ENCODE peak calls at places on chromosome 1, in six cellular contexts. One of them, this sample, is unnamed.
A peak's percentile ranks its signal among the peaks of the same experiment; 100 is the strongest.

GRCh38 chr1:41683681-41684500 is 199.4 kb upstream of the EDN2 start:
- DNase-seq in mesendoderm: peak; percentile 22
- DNase-seq in mesenchymal stem cell: peak; percentile 56
- DNase-seq in IMR-90: peak; percentile 41
- DNase-seq in H9: no peak
- DNase-seq in neuronal stem cell: no peak
- DNase-seq in this sample: no peak

GRCh38 chr1:84303154-84303830 is 1.8 kb downstream of the SAMD13 start:
- DNase-seq in mesendoderm: no peak
- DNase-seq in mesenchymal stem cell: peak; percentile 16
- DNase-seq in IMR-90: peak; percentile 17
- DNase-seq in H9: no peak
- DNase-seq in neuronal stem cell: no peak
- DNase-seq in this sample: no peak

GRCh38 chr1:26607191-26607590 is 77.6 kb downstream of the RPS6KA1 start:
- DNase-seq in mesendoderm: no peak
- DNase-seq in mesenchymal stem cell: no peak
- DNase-seq in IMR-90: no peak
- DNase-seq in H9: no peak
- DNase-seq in neuronal stem cell: no peak
- DNase-seq in this sample: no peak

GRCh38 chr1:54415533-54415932 is 9.3 kb upstream of the SSBP3 start:
- DNase-seq in mesendoderm: no peak
- DNase-seq in mesenchymal stem cell: no peak
- DNase-seq in IMR-90: no peak
- DNase-seq in H9: no peak
- DNase-seq in neuronal stem cell: no peak
- DNase-seq in this sample: no peak

GRCh38 chr1:115976900-115977480 is 677 bp downstream of the SLC22A15 start:
- DNase-seq in mesendoderm: no peak
- DNase-seq in mesenchymal stem cell: no peak
- DNase-seq in IMR-90: no peak
- DNase-seq in H9: no peak
- DNase-seq in neuronal stem cell: no peak
- DNase-seq in this sample: no peak

GRCh38 chr1:42043811-42044210 is 109.4 kb upstream of the GUCA2B start:
- DNase-seq in mesendoderm: no peak
- DNase-seq in mesenchymal stem cell: no peak
- DNase-seq in IMR-90: no peak
- DNase-seq in H9: no peak
- DNase-seq in neuronal stem cell: no peak
- DNase-seq in this sample: no peak

GRCh38 chr1:2518528-2518927 is 7.9 kb downstream of the PANK4 start:
- DNase-seq in mesendoderm: no peak
- DNase-seq in mesenchymal stem cell: no peak
- DNase-seq in IMR-90: no peak
- DNase-seq in H9: no peak
- DNase-seq in neuronal stem cell: no peak
- DNase-seq in this sample: no peak

GRCh38 chr1:240693844-240694243 is 81.9 kb upstream of the GREM2 start:
- DNase-seq in mesendoderm: no peak
- DNase-seq in mesenchymal stem cell: no peak
- DNase-seq in IMR-90: no peak
- DNase-seq in H9: no peak
- DNase-seq in neuronal stem cell: no peak
- DNase-seq in this sample: peak; percentile 22

GRCh38 chr1:35807614-35808375 is at the start of gene AGO4:
- DNase-seq in mesendoderm: peak; percentile 82
- DNase-seq in mesenchymal stem cell: peak; percentile 60
- DNase-seq in IMR-90: peak; percentile 33
- DNase-seq in H9: peak; percentile 80
- DNase-seq in neuronal stem cell: peak; percentile 67
- DNase-seq in this sample: no peak

DNA sequence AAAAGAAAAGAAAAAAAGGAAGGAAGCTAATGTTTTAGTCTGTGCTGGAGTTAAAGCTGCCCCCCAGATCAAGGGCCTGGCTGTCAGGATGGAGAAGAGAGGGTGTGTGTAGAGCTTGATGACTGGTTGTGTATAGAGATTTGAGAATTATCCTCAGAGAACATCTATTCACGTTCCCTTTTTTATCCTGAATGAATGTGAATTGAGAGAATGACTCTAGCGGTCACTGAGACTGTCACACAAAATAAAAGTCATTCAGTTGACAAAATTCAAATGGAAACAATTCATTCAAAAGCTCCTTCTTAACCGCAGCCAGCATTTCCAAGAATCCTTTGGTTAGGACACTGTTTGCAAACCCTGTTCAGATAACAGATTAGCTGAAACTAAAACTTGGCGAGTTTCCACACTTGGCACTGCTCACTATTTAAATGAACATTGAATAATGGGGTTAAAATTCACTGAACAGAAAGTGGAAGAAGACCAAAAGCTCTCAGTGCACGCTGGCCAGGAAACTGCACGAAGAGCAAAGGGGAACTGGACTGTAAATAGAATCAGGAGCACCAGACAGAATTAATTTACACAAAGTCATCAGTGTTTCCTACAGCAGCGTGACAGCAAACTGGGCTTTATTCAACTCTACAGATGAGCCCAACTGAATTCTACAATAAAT is 13.6 kb upstream of the FAM89A start:
- DNase-seq in mesendoderm: no peak
- DNase-seq in mesenchymal stem cell: peak; percentile 77
- DNase-seq in IMR-90: peak; percentile 77
- DNase-seq in H9: no peak
- DNase-seq in neuronal stem cell: no peak
- DNase-seq in this sample: no peak
- H3K4me2 ChIP-seq in mesendoderm: no peak overlapping the region
- H3K4me2 ChIP-seq in mesenchymal stem cell: no peak overlapping the region
- H3K4me2 ChIP-seq in IMR-90: peak overlapping the region; percentile 25
- H3K4me2 ChIP-seq in H9: no peak overlapping the region
- H3K4me2 ChIP-seq in neuronal stem cell: no peak overlapping the region
- H3K4me2 ChIP-seq in this sample: no peak overlapping the region

DNA sequence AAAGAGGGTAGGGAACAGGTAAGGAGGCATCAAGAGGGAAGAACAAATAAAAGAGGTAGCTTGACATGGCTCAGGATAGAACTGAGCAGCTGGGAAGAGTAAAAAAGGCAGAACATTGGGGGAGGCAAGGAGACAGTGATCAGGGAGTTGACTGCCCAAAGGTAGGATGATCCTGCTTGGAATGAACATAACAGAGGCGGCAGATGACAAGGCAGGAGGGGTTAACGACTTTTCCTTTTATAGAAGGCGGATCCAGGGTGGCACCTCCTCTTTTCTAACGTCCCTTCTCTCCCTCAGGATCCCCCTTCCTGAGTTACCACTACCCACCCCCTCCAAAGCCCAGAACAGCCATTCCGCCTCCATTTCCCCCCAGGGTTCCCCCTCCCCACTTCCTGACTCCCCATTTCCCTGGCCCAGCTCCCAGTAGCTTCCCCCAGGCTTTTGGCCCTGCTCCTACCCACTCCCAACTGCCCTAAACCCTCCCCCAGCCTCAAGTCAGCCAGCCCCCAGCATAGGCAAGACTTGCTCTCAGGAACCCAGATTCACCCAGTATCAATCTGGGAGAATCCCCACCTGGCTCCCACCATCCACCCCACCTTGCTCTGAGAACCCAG is 759 bp upstream of the ADAMTS4 start:
- DNase-seq in mesendoderm: no peak
- DNase-seq in mesenchymal stem cell: no peak
- DNase-seq in IMR-90: no peak
- DNase-seq in H9: no peak
- DNase-seq in neuronal stem cell: no peak
- DNase-seq in this sample: no peak
- H3K4ac ChIP-seq in mesendoderm: peak overlapping the region; percentile 64
- H3K4ac ChIP-seq in mesenchymal stem cell: no peak overlapping the region
- H3K4ac ChIP-seq in IMR-90: peak overlapping the region; percentile 50
- H3K4ac ChIP-seq in H9: no peak overlapping the region
- H3K4ac ChIP-seq in neuronal stem cell: no peak overlapping the region
- H3K4ac ChIP-seq in this sample: no peak overlapping the region

GRCh38 chr1:200234938-200235337 is 174.9 kb downstream of the ZNF281 start:
- DNase-seq in mesendoderm: no peak
- DNase-seq in mesenchymal stem cell: no peak
- DNase-seq in IMR-90: no peak
- DNase-seq in H9: no peak
- DNase-seq in neuronal stem cell: no peak
- DNase-seq in this sample: no peak

GRCh38 chr1:200228081-200228480 is 181.8 kb downstream of the ZNF281 start:
- DNase-seq in mesendoderm: no peak
- DNase-seq in mesenchymal stem cell: no peak
- DNase-seq in IMR-90: no peak
- DNase-seq in H9: no peak
- DNase-seq in neuronal stem cell: no peak
- DNase-seq in this sample: no peak

GRCh38 chr1:200226969-200227303 is 182.9 kb downstream of the ZNF281 start:
- DNase-seq in mesendoderm: no peak
- DNase-seq in mesenchymal stem cell: no peak
- DNase-seq in IMR-90: no peak
- DNase-seq in H9: no peak
- DNase-seq in neuronal stem cell: no peak
- DNase-seq in this sample: no peak

GRCh38 chr1:200233393-200233792 is 176.4 kb downstream of the ZNF281 start:
- DNase-seq in mesendoderm: peak; percentile 43
- DNase-seq in mesenchymal stem cell: peak; percentile 80
- DNase-seq in IMR-90: peak; percentile 61
- DNase-seq in H9: no peak
- DNase-seq in neuronal stem cell: no peak
- DNase-seq in this sample: peak; percentile 22

GRCh38 chr1:200231787-200232222 is 178.0 kb downstream of the ZNF281 start:
- DNase-seq in mesendoderm: no peak
- DNase-seq in mesenchymal stem cell: peak; percentile 76
- DNase-seq in IMR-90: peak; percentile 45
- DNase-seq in H9: no peak
- DNase-seq in neuronal stem cell: no peak
- DNase-seq in this sample: no peak
- H3K4me2 ChIP-seq in mesendoderm: no peak overlapping the region
- H3K4me2 ChIP-seq in mesenchymal stem cell: no peak overlapping the region
- H3K4me2 ChIP-seq in IMR-90: no peak overlapping the region
- H3K4me2 ChIP-seq in H9: no peak overlapping the region
- H3K4me2 ChIP-seq in neuronal stem cell: no peak overlapping the region
- H3K4me2 ChIP-seq in this sample: no peak overlapping the region

DNA sequence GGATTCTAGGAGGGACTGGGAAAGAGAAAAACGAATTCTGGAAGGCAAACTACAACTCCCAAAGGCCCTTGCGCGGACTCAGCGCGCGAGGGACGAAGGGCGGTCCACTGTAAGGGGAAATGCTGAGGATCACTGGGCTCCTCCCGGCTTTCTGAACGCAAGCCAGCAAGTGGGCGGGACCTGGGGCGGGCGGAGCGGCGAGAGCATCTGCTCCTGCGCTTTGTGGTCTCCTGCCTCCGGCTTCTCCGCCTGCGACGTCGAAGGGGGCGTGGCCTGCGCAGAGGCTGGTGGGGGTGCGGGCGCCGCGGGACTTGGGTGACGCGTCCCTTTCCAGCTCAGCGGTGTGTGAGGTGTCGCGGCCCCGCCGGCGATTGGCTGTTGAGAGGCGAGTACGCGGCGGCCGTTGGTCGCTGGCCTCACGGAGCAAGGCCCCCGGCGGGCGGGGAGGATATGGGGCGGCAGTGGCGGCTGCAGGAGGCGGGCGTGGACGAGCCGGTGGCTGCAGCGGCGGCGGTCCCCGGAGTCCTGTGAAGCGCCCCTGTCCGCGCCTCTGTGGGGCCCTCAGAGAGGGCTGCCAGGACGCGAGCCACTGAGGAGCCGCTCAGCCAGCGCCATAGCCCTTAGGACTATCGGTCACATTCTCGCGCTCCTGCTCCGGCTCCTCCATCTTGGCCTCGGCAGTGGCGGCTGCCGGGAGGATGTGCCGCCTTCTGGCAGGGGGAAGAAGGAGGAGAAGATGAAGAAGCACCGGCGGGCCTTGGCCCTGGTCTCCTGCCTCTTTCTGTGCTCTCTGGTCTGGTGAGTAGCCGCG is at the start of gene SUCO:
- DNase-seq in mesendoderm: peak; percentile 100
- DNase-seq in mesenchymal stem cell: peak; percentile 99
- DNase-seq in IMR-90: peak; percentile 99
- DNase-seq in H9: peak; percentile 100
- DNase-seq in neuronal stem cell: peak; percentile 99
- DNase-seq in this sample: peak; percentile 100
- H3K4ac ChIP-seq in mesendoderm: peak within 1 kb of the TSS; percentile 25
- H3K4ac ChIP-seq in mesenchymal stem cell: peak within 1 kb of the TSS; percentile 34
- H3K4ac ChIP-seq in IMR-90: peak within 1 kb of the TSS; percentile 98
- H3K4ac ChIP-seq in H9: peak within 1 kb of the TSS; percentile 14
- H3K4ac ChIP-seq in neuronal stem cell: no peak within 1 kb of the TSS
- H3K4ac ChIP-seq in this sample: peak within 1 kb of the TSS; percentile 100

GRCh38 chr1:71586030-71586429 is 505.2 kb upstream of the ZRANB2 start:
- DNase-seq in mesendoderm: no peak
- DNase-seq in mesenchymal stem cell: no peak
- DNase-seq in IMR-90: no peak
- DNase-seq in H9: no peak
- DNase-seq in neuronal stem cell: no peak
- DNase-seq in this sample: peak; percentile 2
- H3K4me2 ChIP-seq in mesendoderm: no peak overlapping the region
- H3K4me2 ChIP-seq in mesenchymal stem cell: no peak overlapping the region
- H3K4me2 ChIP-seq in IMR-90: no peak overlapping the region
- H3K4me2 ChIP-seq in H9: no peak overlapping the region
- H3K4me2 ChIP-seq in neuronal stem cell: no peak overlapping the region
- H3K4me2 ChIP-seq in this sample: no peak overlapping the region

DNA sequence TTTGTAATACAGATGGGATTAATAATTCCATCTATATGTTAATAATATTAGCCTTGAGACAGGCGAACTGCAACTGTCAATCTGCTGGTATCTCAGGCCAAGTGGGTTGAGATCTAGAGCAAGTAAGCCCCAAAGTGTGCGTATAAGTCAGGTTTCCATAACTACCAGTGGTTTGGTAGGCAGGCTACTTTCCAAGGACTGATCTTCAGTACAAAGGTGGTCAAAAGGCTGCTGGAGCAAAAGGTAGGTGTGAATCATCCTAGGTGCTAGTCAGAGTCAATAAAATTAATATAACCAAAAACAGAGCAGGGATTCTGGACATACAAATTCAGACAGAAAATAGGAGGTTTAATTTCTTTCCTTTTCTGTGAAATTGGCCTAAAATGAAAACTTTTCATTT is 328.0 kb downstream of the TGFB2 start:
- DNase-seq in mesendoderm: no peak
- DNase-seq in mesenchymal stem cell: no peak
- DNase-seq in IMR-90: no peak
- DNase-seq in H9: no peak
- DNase-seq in neuronal stem cell: no peak
- DNase-seq in this sample: no peak
- H3K4ac ChIP-seq in mesendoderm: no peak overlapping the region
- H3K4ac ChIP-seq in mesenchymal stem cell: no peak overlapping the region
- H3K4ac ChIP-seq in IMR-90: peak overlapping the region; percentile 64
- H3K4ac ChIP-seq in H9: no peak overlapping the region
- H3K4ac ChIP-seq in neuronal stem cell: no peak overlapping the region
- H3K4ac ChIP-seq in this sample: no peak overlapping the region